ENCODE peak calls at places on chromosomes 3 and 15, in four cellular contexts. X is PC-9; P is CD8-positive, alpha-beta T cell; Y is aorta. U is an unnamed sample. For H3K9me3, the result is how much of the 10 kb centered on the place peaks cover.

GRCh38 chr3:156433138-156433537 is 121.8 kb downstream of the SSR3 start:
- DNase-seq in Y (no peak), P (no peak), X (no peak), U (no peak)

GRCh38 chr3:150049317-150049716 is 78.6 kb upstream of the PFN2 start:
- DNase-seq in X (no peak), P (no peak), Y (no peak), U (no peak)

GRCh38 chr15:42602501-42602900 is 27.1 kb downstream of the STARD9 start:
- DNase-seq in Y (no peak), X (no peak), P (no peak), U (no peak)

GRCh38 chr3:62003833-62004232 is 369.5 kb downstream of the FEZF2 start:
- DNase-seq in P (no peak), X (no peak), Y (no peak), U (no peak)

GRCh38 chr3:42182555-42182954 is 83.4 kb downstream of the CCK start:
- DNase-seq in Y (no peak), P (no peak), X (no peak), U (no peak)

GRCh38 chr3:123421353-123422174 is 27.3 kb downstream of the ADCY5 start:
- DNase-seq in P (no peak), Y (peak), X (no peak), U (no peak)

GRCh38 chr3:4060064-4060463 is 243.1 kb upstream of the SETMAR start:
- DNase-seq in P (no peak), Y (no peak), X (peak), U (no peak)

GRCh38 chr3:4656059-4656458 is 162.9 kb downstream of the ITPR1 start:
- DNase-seq in Y (peak), P (no peak), X (peak), U (no peak)

GRCh38 chr3:158801200-158801599 is 654 bp upstream of the MFSD1 start:
- DNase-seq in P (no peak), Y (no peak), X (peak), U (no peak)

GRCh38 chr3:37872413-37873160 is 10.9 kb downstream of the CTDSPL start:
- DNase-seq in X (no peak), Y (no peak), P (no peak), U (no peak)

GRCh38 chr3:9810357-9810726 is 280 bp downstream of the TTLL3 start:
- DNase-seq in Y (no peak), P (no peak), X (no peak), U (no peak)

GRCh38 chr3:151866711-151867410 is 6.6 kb upstream of the SUCNR1 start:
- DNase-seq in Y (no peak), P (no peak), X (no peak), U (no peak)

GRCh38 chr3:9151240-9151639 is 98.2 kb downstream of the SRGAP3 start:
- DNase-seq in X (no peak), Y (no peak), P (no peak), U (no peak)

GRCh38 chr3:41963823-41964222 is 1.9 kb upstream of the ULK4 start:
- DNase-seq in X (no peak), Y (no peak), P (no peak), U (no peak)

GRCh38 chr3:127671523-127672428 is 976 bp upstream of the ABTB1 start:
- DNase-seq in P (peak), Y (peak), X (no peak), U (no peak)

GRCh38 chr15:99447497-99448371 is 118.0 kb upstream of the MEF2A start:
- DNase-seq in P (peak), Y (peak), X (no peak), U (peak)

GRCh38 chr3:184230081-184230602 is 757 bp downstream of the VWA5B2 start:
- DNase-seq in Y (no peak), X (no peak), P (no peak), U (no peak)

GRCh38 chr3:16452265-16452664 is 61.2 kb downstream of the RFTN1 start:
- DNase-seq in P (no peak), Y (no peak), X (no peak), U (no peak)

GRCh38 chr15:31609243-31609642 is 282.6 kb downstream of the KLF13 start:
- DNase-seq in P (no peak), X (no peak), Y (no peak), U (peak)

GRCh38 chr3:80283783-80284182 is 516.0 kb upstream of the ROBO1 start:
- DNase-seq in X (no peak), Y (no peak), P (no peak), U (no peak)
- H3K9me3 ChIP-seq in X (under half), Y (under half), P (under half), U (under half)

DNA sequence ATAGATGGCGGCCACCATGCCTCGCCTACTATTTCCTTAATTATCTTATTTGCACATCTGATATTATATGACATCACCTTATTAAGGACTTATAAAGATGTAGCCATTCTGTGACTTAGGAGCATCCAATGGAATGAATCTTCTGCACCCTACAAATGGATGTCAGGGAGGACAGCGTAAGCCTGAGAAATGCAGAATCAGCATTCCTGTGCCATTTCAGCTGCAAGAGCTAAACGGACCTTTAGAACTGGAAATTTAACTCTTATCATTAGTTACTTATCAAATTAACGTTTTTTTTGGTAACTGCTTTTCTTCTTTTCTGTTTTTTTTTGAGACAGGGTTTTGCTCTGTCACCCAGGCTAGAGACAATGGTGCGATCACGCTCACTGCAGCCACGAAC is 65.6 kb downstream of the LMLN start:
- DNase-seq in Y (no peak), X (no peak), P (no peak), U (no peak)
- H3K9me3 ChIP-seq in Y (under half), X (under half), P (under half), U (under half)

GRCh38 chr15:87620393-87620792 is 636.1 kb downstream of the NTRK3 start:
- DNase-seq in X (no peak), P (no peak), Y (no peak), U (no peak)
- H3K9me3 ChIP-seq in X (under half), P (under half), Y (under half), U (under half)

GRCh38 chr15:49556437-49556836 is 64.2 kb downstream of the FAM227B start:
- DNase-seq in P (no peak), X (no peak), Y (no peak), U (no peak)

GRCh38 chr15:49560045-49560444 is 60.6 kb downstream of the FAM227B start:
- DNase-seq in P (no peak), X (no peak), Y (no peak), U (no peak)

GRCh38 chr15:49558924-49559323 is 61.7 kb downstream of the FAM227B start:
- DNase-seq in X (no peak), P (no peak), Y (no peak), U (no peak)
- H3K9me3 ChIP-seq in X (under half), P (under half), Y (under half), U (under half)

GRCh38 chr3:133503409-133503808 is 70.1 kb upstream of the CDV3 start:
- DNase-seq in Y (no peak), P (no peak), X (no peak), U (no peak)
- H3K9me3 ChIP-seq in Y (under half), P (under half), X (under half), U (under half)

GRCh38 chr15:25172691-25173090 is 217.9 kb downstream of the SNRPN start:
- DNase-seq in X (no peak), Y (peak), P (no peak), U (no peak)

GRCh38 chr15:25170781-25171110 is 216.0 kb downstream of the SNRPN start:
- DNase-seq in P (peak), Y (no peak), X (no peak), U (no peak)

GRCh38 chr15:25170113-25170731 is 215.4 kb downstream of the SNRPN start:
- DNase-seq in X (no peak), Y (peak), P (peak), U (peak)

GRCh38 chr15:25171856-25172687 is 217.3 kb downstream of the SNRPN start:
- DNase-seq in Y (peak), P (peak), X (no peak), U (peak)

GRCh38 chr15:25171111-25171811 is 216.5 kb downstream of the SNRPN start:
- DNase-seq in Y (peak), P (no peak), X (no peak), U (peak)
- H3K9me3 ChIP-seq in Y (under half), P (under half), X (under half), U (half or more)

DNA sequence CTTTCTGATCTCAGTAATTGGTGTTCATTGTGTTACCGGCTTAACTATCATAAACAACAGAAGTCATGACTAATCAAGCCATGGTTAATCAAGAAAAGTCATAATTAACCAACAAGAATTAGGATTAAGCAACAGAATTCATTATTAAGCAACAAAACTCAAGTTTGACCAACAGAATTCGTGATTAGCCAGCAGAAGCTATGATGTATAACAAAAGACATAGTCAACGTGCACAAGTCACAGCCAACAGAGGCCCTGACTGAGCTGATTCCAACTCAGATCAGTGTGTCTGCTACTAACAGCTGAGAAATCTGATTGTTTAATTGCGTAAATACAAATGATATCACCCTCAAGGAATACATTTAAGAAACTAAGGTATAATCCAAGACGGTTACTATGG is 67.7 kb downstream of the RARB start:
- DNase-seq in X (no peak), Y (no peak), P (no peak), U (no peak)
- H3K9me3 ChIP-seq in X (under half), Y (under half), P (under half), U (under half)

GRCh38 chr3:120040813-120041377 is 53.4 kb downstream of the GSK3B start:
- DNase-seq in P (no peak), X (no peak), Y (no peak), U (no peak)
- H3K9me3 ChIP-seq in P (under half), X (under half), Y (under half), U (under half)

GRCh38 chr3:25495304-25495703 is 67.2 kb downstream of the RARB start:
- DNase-seq in P (no peak), Y (no peak), X (no peak), U (no peak)
- H3K9me3 ChIP-seq in P (under half), Y (under half), X (under half), U (under half)

DNA sequence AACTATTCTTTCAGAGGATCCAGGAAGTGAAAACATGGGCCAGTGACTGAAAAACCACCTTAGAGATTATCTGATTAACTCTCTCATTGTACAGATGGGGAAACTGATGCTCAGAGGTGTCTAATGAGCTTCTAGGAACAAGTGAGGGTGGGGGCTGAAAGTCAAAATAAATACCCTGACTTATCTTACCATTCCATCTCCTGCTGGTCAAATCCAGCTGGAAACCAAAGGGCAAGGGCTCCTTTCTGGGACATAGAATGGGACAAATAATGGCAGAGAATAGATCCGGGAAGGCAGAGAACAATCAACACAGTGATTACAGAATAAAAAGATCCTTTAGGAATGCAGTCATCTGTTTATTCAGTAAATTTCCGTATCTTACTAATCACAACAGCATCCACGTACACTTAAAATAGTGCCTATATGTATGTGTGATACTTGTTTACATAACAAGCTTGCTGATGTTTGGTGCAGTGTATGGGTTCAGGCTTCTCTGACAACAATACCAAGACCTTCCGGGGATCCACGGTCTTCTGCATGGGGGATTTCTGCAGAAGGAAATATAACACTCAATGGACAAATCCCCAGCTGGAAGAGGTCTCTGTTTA is 173.2 kb downstream of the THSD4 start:
- DNase-seq in Y (no peak), X (no peak), P (no peak), U (no peak)
- H3K9me3 ChIP-seq in Y (under half), X (under half), P (under half), U (under half)

U was measured in RWPE2.